ENCODE peak calls at places on chromosome 19, in five cellular contexts. U is HepG2, B is upper lobe of left lung, E is GM12878, Q is K562. I is an unnamed sample.

GRCh38 chr19:28504139-28504538 is 708.8 kb downstream of the UQCRFS1 start:
- ATAC-seq in U (no peak), B (no peak), E (no peak), Q (peak; percentile 50), I (no peak)

GRCh38 chr19:12779162-12779993 is 4.0 kb upstream of the HOOK2 start:
- ATAC-seq in U (peak; percentile 56), B (no peak), E (peak; percentile 4), Q (peak; percentile 43), I (no peak)

GRCh38 chr19:35090795-35091214 is 24.8 kb upstream of the FXYD3 start:
- ATAC-seq in U (peak; percentile 21), B (no peak), E (no peak), Q (peak; percentile 12), I (no peak)

GRCh38 chr19:47381653-47382279 is 32.7 kb downstream of the DHX34 start:
- ATAC-seq in U (no peak), B (peak; percentile 70), E (peak; percentile 88), Q (no peak), I (no peak)

GRCh38 chr19:35843676-35844481 is 8.4 kb downstream of the NPHS1 start:
- ATAC-seq in U (no peak), B (no peak), E (no peak), Q (peak; percentile 84), I (no peak)

GRCh38 chr19:12513531-12514061 is 29.0 kb upstream of the ZNF709 start:
- ATAC-seq in U (no peak), B (peak; percentile 35), E (no peak), Q (no peak), I (peak; percentile 68)

GRCh38 chr19:42132030-42132628 is at the start of gene POU2F2:
- ATAC-seq in U (no peak), B (no peak), E (peak; percentile 66), Q (peak; percentile 9), I (peak; percentile 31)

GRCh38 chr19:54366811-54367210 is 2.1 kb upstream of the LAIR1 start:
- ATAC-seq in U (no peak), B (no peak), E (no peak), Q (no peak), I (no peak)

GRCh38 chr19:33064117-33064777 is 441 bp downstream of the RHPN2 start:
- ATAC-seq in U (peak; percentile 74), B (peak; percentile 71), E (peak; percentile 82), Q (peak; percentile 77), I (peak; percentile 25)

GRCh38 chr19:42184401-42184861 is 33.0 kb downstream of the DEDD2 start:
- ATAC-seq in U (peak; percentile 93), B (peak; percentile 75), E (peak; percentile 97), Q (peak; percentile 98), I (peak; percentile 80)

GRCh38 chr19:5714819-5715218 is 5.1 kb downstream of the LONP1 start:
- ATAC-seq in U (no peak), B (no peak), E (no peak), Q (no peak), I (no peak)

GRCh38 chr19:5718579-5719273 is 1.2 kb downstream of the LONP1 start:
- ATAC-seq in U (no peak), B (no peak), E (peak; percentile 25), Q (peak; percentile 67), I (no peak)

GRCh38 chr19:5719274-5719960 is 529 bp downstream of the LONP1 start:
- ATAC-seq in U (no peak), B (no peak), E (peak; percentile 4), Q (peak; percentile 9), I (no peak)

GRCh38 chr19:5718032-5718578 is 1.8 kb downstream of the LONP1 start:
- ATAC-seq in U (no peak), B (no peak), E (no peak), Q (no peak), I (no peak)

GRCh38 chr19:5717215-5717614 is 2.7 kb downstream of the LONP1 start:
- ATAC-seq in U (no peak), B (no peak), E (no peak), Q (no peak), I (no peak)
- TF ChIP-seq EP300 in U (no peak), B (no peak), E (no peak), Q (no peak), I (no peak)

GRCh38 chr19:10832659-10833296 is 3.2 kb downstream of the TMED1 start:
- ATAC-seq in U (no peak), B (no peak), E (no peak), Q (no peak), I (no peak)

GRCh38 chr19:10836478-10837325 is 690 bp upstream of the TMED1 start:
- ATAC-seq in U (no peak), B (peak; percentile 72), E (peak; percentile 44), Q (peak; percentile 50), I (peak; percentile 39)

GRCh38 chr19:10831980-10832658 is 3.9 kb downstream of the TMED1 start:
- ATAC-seq in U (no peak), B (no peak), E (no peak), Q (no peak), I (no peak)

GRCh38 chr19:10835754-10836477 is at the start of gene TMED1:
- ATAC-seq in U (peak; percentile 93), B (peak; percentile 98), E (peak; percentile 98), Q (peak; percentile 91), I (peak; percentile 94)

DNA sequence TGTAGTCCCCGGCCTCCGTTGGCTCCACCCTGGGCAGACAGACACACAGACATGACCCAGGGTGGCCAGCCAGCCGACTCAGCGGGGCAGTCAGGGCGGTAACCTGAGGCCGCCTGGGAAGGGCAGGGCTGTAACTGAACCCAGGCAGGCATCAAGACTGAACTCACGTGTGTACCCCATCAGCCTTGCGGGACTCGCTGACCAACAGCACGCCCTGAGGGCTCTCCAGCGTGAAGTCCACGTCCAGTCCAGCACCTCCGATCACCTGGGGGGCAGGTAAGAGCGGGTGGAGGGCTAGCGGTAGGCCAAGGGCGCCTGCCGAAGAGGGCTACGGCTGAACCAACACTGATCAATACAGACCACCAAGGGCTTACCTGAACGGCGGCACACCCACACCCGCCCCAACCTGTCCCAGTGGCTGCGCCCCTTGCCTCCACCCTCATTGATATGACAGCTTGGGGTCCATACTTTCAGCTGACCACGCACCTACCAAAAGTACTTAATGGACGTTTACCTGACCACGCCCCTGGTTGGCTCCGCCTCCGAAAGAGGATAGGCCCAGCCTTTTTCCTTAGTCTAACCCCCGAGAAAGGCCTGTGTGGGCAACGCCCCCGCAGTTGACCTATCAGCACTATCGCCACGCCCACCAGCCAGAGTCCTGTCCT is 791 bp downstream of the TMED1 start:
- ATAC-seq in U (no peak), B (no peak), E (no peak), Q (peak; percentile 90), I (no peak)
- TF ChIP-seq POLR2AphosphoS5 in U (no peak), B (no peak), E (peak; percentile 51), Q (no peak), I (no peak)

GRCh38 chr19:40933025-40933424 is 51.0 kb upstream of the CYP2A7 start:
- ATAC-seq in U (no peak), B (no peak), E (no peak), Q (peak; percentile 74), I (no peak)
- TF ChIP-seq CTCF in U (peak; percentile 15), B (no peak), E (no peak), Q (peak; percentile 54), I (no peak)

DNA sequence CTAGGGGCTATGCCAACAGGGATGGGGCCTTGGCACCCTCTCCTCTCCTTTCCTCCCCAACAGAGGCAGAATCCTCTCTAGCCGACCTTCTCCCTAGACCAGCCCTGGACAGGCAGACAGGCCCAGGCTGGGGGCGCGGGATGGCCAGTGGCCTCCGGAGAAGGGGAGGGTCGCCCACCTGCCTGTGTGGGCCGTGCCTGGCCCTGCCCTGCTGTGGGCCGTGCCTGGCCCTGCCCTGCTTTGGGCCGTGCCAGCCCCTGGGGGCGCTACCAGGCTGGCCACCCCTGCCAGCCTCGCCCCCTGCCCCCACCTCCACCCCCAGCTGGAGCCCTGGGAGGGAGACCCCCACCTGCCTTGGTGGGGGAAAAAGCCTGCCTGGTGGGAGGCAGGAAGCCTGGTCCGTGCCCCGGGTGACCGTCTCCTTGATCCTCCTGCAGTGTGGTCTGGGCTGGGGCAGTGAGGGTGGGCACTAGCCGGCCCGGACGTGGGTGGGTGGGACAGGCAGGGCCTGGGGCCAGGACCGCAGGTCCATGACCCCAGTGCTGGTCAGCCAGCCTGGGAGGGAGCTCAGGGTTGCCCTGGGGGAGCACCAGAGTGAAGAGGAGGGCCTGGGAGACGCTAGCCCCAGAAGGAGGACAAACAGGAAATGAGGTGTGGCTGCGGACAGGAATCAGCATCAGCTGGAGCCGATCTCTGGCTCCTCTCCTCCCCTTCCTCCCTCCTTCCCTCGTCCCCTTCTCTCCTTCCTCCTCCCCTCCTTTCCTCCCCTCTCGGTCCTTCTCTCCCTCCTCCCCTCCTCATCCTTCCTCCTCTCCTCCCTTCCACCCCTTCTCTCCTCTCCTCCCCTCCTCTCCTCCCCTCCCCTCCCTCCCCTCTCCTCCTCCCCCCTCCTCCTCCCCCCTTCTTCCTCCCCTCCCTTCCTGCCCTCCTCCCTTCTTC is 5.1 kb upstream of the MKNK2 start:
- ATAC-seq in U (no peak), B (peak; percentile 0), E (peak; percentile 8), Q (peak; percentile 41), I (peak; percentile 62)
- TF ChIP-seq EP300 in U (no peak), B (no peak), E (no peak), Q (peak; percentile 49), I (no peak)

I was measured in gastroesophageal sphincter.